ENCODE peak calls at places on chromosomes 11 and 22, in four cellular contexts. K, H, N and P are unnamed samples.

GRCh38 chr22:26681395-26681821 is 24.0 kb downstream of the MIAT start:
- DNase-seq in N (no peak), K (no peak), H (peak; percentile 68), P (no peak)

GRCh38 chr11:109019342-109019936 is 354.6 kb downstream of the DDX10 start:
- DNase-seq in N (no peak), K (no peak), H (no peak), P (no peak)

GRCh38 chr11:114171257-114172054 is 111.9 kb downstream of the ZBTB16 start:
- DNase-seq in N (no peak), K (no peak), H (no peak), P (peak; percentile 93)

GRCh38 chr22:24338701-24339451 is 68.2 kb downstream of the SPECC1L start:
- DNase-seq in K (no peak), N (no peak), H (no peak), P (no peak)

GRCh38 chr11:5123802-5124521 is 14.2 kb downstream of the OR52A5 start:
- DNase-seq in K (peak; percentile 69), H (peak; percentile 79), N (peak; percentile 42), P (peak; percentile 50)

GRCh38 chr22:30310881-30311771 is 15.6 kb downstream of the TBC1D10A start:
- DNase-seq in N (no peak), H (peak; percentile 29), K (no peak), P (peak; percentile 85)

GRCh38 chr11:117815262-117815803 is 9.2 kb downstream of the FXYD2 start:
- DNase-seq in N (peak; percentile 62), K (no peak), H (no peak), P (peak; percentile 79)

GRCh38 chr11:34948721-34949120 is 32.3 kb downstream of the PDHX start:
- DNase-seq in H (no peak), N (no peak), K (no peak), P (no peak)

GRCh38 chr11:3808846-3809623 is 675 bp downstream of the PGAP2 start:
- DNase-seq in K (no peak), N (no peak), H (peak; percentile 71), P (no peak)

GRCh38 chr11:24132471-24132870 is 364.4 kb upstream of the LUZP2 start:
- DNase-seq in K (no peak), H (no peak), N (no peak), P (no peak)

GRCh38 chr11:13889566-13890214 is 72.8 kb upstream of the SPON1 start:
- DNase-seq in K (no peak), H (no peak), N (no peak), P (no peak)

GRCh38 chr11:105111145-105111944 is 28.2 kb downstream of the CARD18 start:
- DNase-seq in H (no peak), N (no peak), K (no peak), P (no peak)

GRCh38 chr11:8709002-8709672 is 26.5 kb downstream of the RPL27A start:
- DNase-seq in H (no peak), N (no peak), K (no peak), P (peak; percentile 94)

GRCh38 chr22:31646186-31647019 is 15.6 kb downstream of the PISD start:
- DNase-seq in K (no peak), H (peak; percentile 99), N (no peak), P (no peak)

GRCh38 chr11:47186937-47187681 is 875 bp upstream of the PACSIN3 start:
- DNase-seq in N (no peak), K (peak; percentile 26), H (peak; percentile 67), P (peak; percentile 85)

GRCh38 chr11:77089004-77089545 is 13.6 kb upstream of the OMP start:
- DNase-seq in N (no peak), H (no peak), K (no peak), P (no peak)

GRCh38 chr11:68960299-68961071 is 20.3 kb downstream of the MRGPRD start:
- DNase-seq in H (no peak), N (no peak), K (no peak), P (no peak)

GRCh38 chr11:101912823-101913284 is 2.0 kb upstream of the CEP126 start:
- DNase-seq in H (no peak), K (no peak), N (no peak), P (no peak)

GRCh38 chr11:86459682-86460460 is 85.2 kb downstream of the CCDC81 start:
- DNase-seq in H (peak; percentile 91), K (no peak), N (no peak), P (peak; percentile 77)

GRCh38 chr11:134052395-134052987 is 16.4 kb upstream of the JAM3 start:
- DNase-seq in K (no peak), H (no peak), N (no peak), P (no peak)

GRCh38 chr11:133228406-133229330 is 303.6 kb downstream of the OPCML start:
- DNase-seq in H (no peak), K (no peak), N (no peak), P (no peak)

GRCh38 chr11:28464252-28464867 is 356.2 kb downstream of the METTL15 start:
- DNase-seq in K (no peak), N (no peak), H (peak; percentile 40), P (no peak)

GRCh38 chr11:45321669-45322068 is 35.5 kb upstream of the SYT13 start:
- DNase-seq in H (no peak), N (no peak), K (no peak), P (no peak)

GRCh38 chr11:72475359-72475758 is 41.0 kb upstream of the CLPB start:
- DNase-seq in K (no peak), N (no peak), H (peak; percentile 15), P (no peak)

GRCh38 chr11:126583101-126583500 is 227.6 kb downstream of the ST3GAL4 start:
- DNase-seq in N (no peak), H (no peak), K (no peak), P (no peak)

GRCh38 chr11:44583353-44583669 is 17.8 kb downstream of the CD82 start:
- DNase-seq in H (no peak), N (no peak), K (no peak), P (no peak)

GRCh38 chr11:2587976-2588748 is 111.6 kb downstream of the KCNQ1OT1 start:
- DNase-seq in N (peak; percentile 21), K (peak; percentile 0), H (no peak), P (peak; percentile 45)

GRCh38 chr11:117488996-117489952 is 161.6 kb downstream of the CEP164 start:
- DNase-seq in H (no peak), N (no peak), K (no peak), P (no peak)

GRCh38 chr11:107182983-107183382 is 164.7 kb upstream of the GUCY1A2 start:
- DNase-seq in K (no peak), N (no peak), H (peak; percentile 30), P (no peak)

GRCh38 chr11:76770642-76771445 is 12.3 kb upstream of the TSKU start:
- DNase-seq in H (peak; percentile 96), N (no peak), K (no peak), P (no peak)

GRCh38 chr11:95132956-95133355 is 43.3 kb downstream of the ENDOD1 start:
- DNase-seq in H (no peak), N (no peak), K (no peak), P (no peak)

GRCh38 chr11:70159612-70160570 is 43.2 kb upstream of the FADD start:
- DNase-seq in H (peak; percentile 72), K (no peak), N (no peak), P (no peak)

GRCh38 chr11:74686792-74687191 is 44.4 kb downstream of the CHRDL2 start:
- DNase-seq in N (no peak), K (no peak), H (peak; percentile 83), P (no peak)

GRCh38 chr11:124108158-124108557 is 7.1 kb upstream of the VWA5A start:
- DNase-seq in K (no peak), H (peak; percentile 47), N (no peak), P (no peak)

GRCh38 chr22:27603823-27604190 is 197.7 kb downstream of the MN1 start:
- DNase-seq in H (no peak), K (no peak), N (no peak), P (no peak)

GRCh38 chr22:37320726-37321286 is 38.5 kb downstream of the CYTH4 start:
- DNase-seq in H (no peak), N (no peak), K (no peak), P (peak; percentile 17)

GRCh38 chr11:10351768-10352641 is 47.1 kb downstream of the ADM start:
- DNase-seq in H (peak; percentile 72), K (peak; percentile 19), N (no peak), P (peak; percentile 79)

GRCh38 chr11:117884994-117885393 is 8.5 kb upstream of the FXYD6 start:
- DNase-seq in K (no peak), H (no peak), N (no peak), P (no peak)

GRCh38 chr11:34223021-34223813 is 117.8 kb downstream of the NAT10 start:
- DNase-seq in H (peak; percentile 28), K (no peak), N (no peak), P (peak; percentile 75)

GRCh38 chr11:27514558-27514957 is 8.0 kb upstream of the LIN7C start:
- DNase-seq in K (no peak), H (no peak), N (no peak), P (no peak)